ENCODE peak calls at places on chromosomes 11 and 22, in eight cellular contexts. W, B, Y, D, X, L, V and M are unnamed samples.

GRCh38 chr11:106621479-106621878 is 396.8 kb downstream of the GUCY1A2 start:
- DNase-seq in X (no peak), Y (no peak), W (no peak), L (no peak), D (no peak), V (no peak), B (no peak), M (no peak)

GRCh38 chr11:62004473-62004872 is 37.0 kb upstream of the FTH1 start:
- DNase-seq in D (peak; percentile 42), W (peak; percentile 69), V (no peak), X (no peak), Y (peak; percentile 47), L (no peak), B (peak; percentile 21), M (no peak)

GRCh38 chr11:118088531-118088930 is 1.8 kb upstream of the SMIM35 start:
- DNase-seq in B (no peak), V (peak; percentile 56), W (peak; percentile 33), X (no peak), D (no peak), L (peak; percentile 83), Y (no peak), M (no peak)

GRCh38 chr11:125591659-125592304 is 870 bp upstream of the STT3A start:
- DNase-seq in W (peak; percentile 30), V (peak; percentile 37), D (no peak), X (peak; percentile 11), B (peak; percentile 21), Y (peak; percentile 25), L (peak; percentile 67), M (no peak)

GRCh38 chr22:47442821-47443220 is 680.4 kb downstream of the TBC1D22A start:
- DNase-seq in D (no peak), L (no peak), B (no peak), W (no peak), V (no peak), Y (no peak), X (no peak), M (no peak)

GRCh38 chr11:45314900-45315299 is 28.8 kb upstream of the SYT13 start:
- DNase-seq in Y (no peak), B (no peak), X (no peak), D (no peak), W (no peak), V (no peak), L (no peak), M (no peak)

GRCh38 chr11:71305451-71306125 is 53.2 kb upstream of the SHANK2 start:
- DNase-seq in D (no peak), Y (no peak), L (peak; percentile 15), V (peak; percentile 22), W (no peak), B (no peak), X (no peak), M (no peak)

GRCh38 chr11:67118059-67118766 is 850 bp upstream of the KDM2A start:
- DNase-seq in D (no peak), B (no peak), W (peak; percentile 47), L (peak; percentile 70), V (peak; percentile 48), Y (peak; percentile 48), X (peak; percentile 43), M (no peak)

GRCh38 chr11:67452141-67452952 is at the start of gene GPR152:
- DNase-seq in X (peak; percentile 42), L (no peak), D (no peak), V (peak; percentile 81), Y (peak; percentile 61), W (no peak), B (no peak), M (no peak)

GRCh38 chr11:108751444-108751843 is 86.6 kb downstream of the DDX10 start:
- DNase-seq in V (no peak), L (no peak), X (no peak), B (no peak), D (no peak), Y (no peak), W (no peak), M (no peak)

DNA sequence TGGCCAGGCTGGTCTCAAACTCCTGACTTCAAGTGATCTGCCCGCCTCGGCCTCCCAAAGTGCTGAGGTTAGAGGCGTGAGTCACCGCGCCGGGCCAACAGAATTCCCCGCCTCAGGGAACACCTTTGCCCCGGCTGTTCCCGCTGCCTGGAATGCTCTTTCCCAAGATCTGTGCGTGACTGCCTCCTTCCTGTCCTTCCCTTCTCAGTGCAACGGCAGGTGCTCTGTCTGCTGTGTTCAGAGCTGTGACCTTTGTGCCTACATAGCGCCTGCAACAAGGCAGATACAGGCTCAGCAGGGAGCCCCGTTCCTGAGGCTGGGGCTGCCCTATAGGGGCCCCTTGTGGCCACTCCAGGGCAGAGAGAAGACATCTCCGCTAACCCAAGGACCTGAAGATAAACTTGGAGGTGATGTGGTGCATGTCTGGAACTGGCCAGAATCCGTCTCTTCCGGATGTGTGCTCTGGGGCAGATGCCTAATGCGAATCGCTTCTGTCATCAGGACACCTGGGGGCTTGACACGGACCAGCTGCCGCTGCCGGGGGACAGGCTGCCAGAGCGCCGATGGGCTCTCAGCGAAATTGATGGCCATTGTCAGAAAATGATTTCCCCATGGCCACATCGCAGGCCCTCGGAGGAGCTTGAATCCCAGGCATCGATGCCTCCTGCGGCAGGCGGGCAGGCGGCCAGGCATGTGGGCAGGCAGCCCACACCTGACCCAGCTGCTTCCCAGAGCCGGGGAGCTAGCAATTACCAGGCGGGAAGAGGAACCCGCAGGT is 43.5 kb upstream of the TCF20 start:
- DNase-seq in Y (no peak), L (peak; percentile 76), B (no peak), W (no peak), D (no peak), V (peak; percentile 79), X (peak; percentile 53), M (no peak)
- TF ChIP-seq CTCF in Y (peak; percentile 16), L (peak; percentile 44), B (peak; percentile 52), W (no peak), D (peak; percentile 62), V (no peak), X (peak; percentile 21), M (peak; percentile 33)

GRCh38 chr22:19241593-19241906 is 50.0 kb downstream of the CLTCL1 start:
- DNase-seq in D (no peak), X (no peak), W (no peak), L (no peak), B (no peak), Y (no peak), V (no peak), M (no peak)
- H3K4me3 ChIP-seq in D (no peak overlapping the region), X (no peak overlapping the region), W (no peak overlapping the region), L (no peak overlapping the region), B (no peak overlapping the region), Y (no peak overlapping the region), V (no peak overlapping the region), M (no peak overlapping the region)

GRCh38 chr11:31110825-31111224 is 258.7 kb downstream of the DCDC1 start:
- DNase-seq in V (no peak), B (no peak), L (no peak), D (no peak), X (no peak), Y (no peak), W (no peak), M (no peak)
- TF ChIP-seq CTCF in V (no peak), B (no peak), L (no peak), D (no peak), X (no peak), Y (no peak), W (no peak), M (no peak)

GRCh38 chr11:130425156-130425555 is 3.3 kb downstream of the ADAMTS8 start:
- DNase-seq in V (no peak), B (no peak), D (no peak), W (no peak), L (no peak), Y (no peak), X (no peak), M (no peak)

GRCh38 chr11:130427581-130428211 is 713 bp downstream of the ADAMTS8 start:
- DNase-seq in Y (no peak), X (no peak), L (no peak), W (no peak), V (no peak), D (no peak), B (peak; percentile 65), M (no peak)

GRCh38 chr11:130427049-130427388 is 1.4 kb downstream of the ADAMTS8 start:
- DNase-seq in Y (no peak), L (no peak), X (no peak), D (no peak), V (no peak), W (no peak), B (no peak), M (no peak)

GRCh38 chr11:130424613-130425140 is 3.7 kb downstream of the ADAMTS8 start:
- DNase-seq in W (no peak), D (no peak), L (no peak), Y (no peak), X (no peak), V (no peak), B (no peak), M (no peak)

GRCh38 chr11:130426223-130427048 is 2.0 kb downstream of the ADAMTS8 start:
- DNase-seq in W (no peak), L (no peak), V (no peak), Y (no peak), D (no peak), B (peak; percentile 66), X (peak; percentile 18), M (no peak)
- H3K4me3 ChIP-seq in W (peak overlapping the region; percentile 52), L (no peak overlapping the region), V (peak overlapping the region; percentile 52), Y (peak overlapping the region; percentile 63), D (peak overlapping the region; percentile 58), B (peak overlapping the region; percentile 56), X (no peak overlapping the region), M (no peak overlapping the region)

GRCh38 chr22:30210235-30210831 is 36.2 kb downstream of the LIF start:
- DNase-seq in L (no peak), W (no peak), D (no peak), X (peak; percentile 52), V (peak; percentile 70), B (peak; percentile 40), Y (no peak), M (no peak)

GRCh38 chr22:30214703-30215405 is 31.7 kb downstream of the LIF start:
- DNase-seq in W (no peak), L (no peak), V (no peak), X (no peak), B (no peak), D (no peak), Y (no peak), M (no peak)

GRCh38 chr22:30211124-30211820 is 35.3 kb downstream of the LIF start:
- DNase-seq in D (no peak), W (no peak), B (no peak), Y (no peak), X (no peak), L (no peak), V (no peak), M (no peak)

GRCh38 chr22:30212996-30213441 is 33.5 kb downstream of the LIF start:
- DNase-seq in Y (no peak), D (no peak), L (peak; percentile 63), V (no peak), X (no peak), B (no peak), W (no peak), M (no peak)

DNA sequence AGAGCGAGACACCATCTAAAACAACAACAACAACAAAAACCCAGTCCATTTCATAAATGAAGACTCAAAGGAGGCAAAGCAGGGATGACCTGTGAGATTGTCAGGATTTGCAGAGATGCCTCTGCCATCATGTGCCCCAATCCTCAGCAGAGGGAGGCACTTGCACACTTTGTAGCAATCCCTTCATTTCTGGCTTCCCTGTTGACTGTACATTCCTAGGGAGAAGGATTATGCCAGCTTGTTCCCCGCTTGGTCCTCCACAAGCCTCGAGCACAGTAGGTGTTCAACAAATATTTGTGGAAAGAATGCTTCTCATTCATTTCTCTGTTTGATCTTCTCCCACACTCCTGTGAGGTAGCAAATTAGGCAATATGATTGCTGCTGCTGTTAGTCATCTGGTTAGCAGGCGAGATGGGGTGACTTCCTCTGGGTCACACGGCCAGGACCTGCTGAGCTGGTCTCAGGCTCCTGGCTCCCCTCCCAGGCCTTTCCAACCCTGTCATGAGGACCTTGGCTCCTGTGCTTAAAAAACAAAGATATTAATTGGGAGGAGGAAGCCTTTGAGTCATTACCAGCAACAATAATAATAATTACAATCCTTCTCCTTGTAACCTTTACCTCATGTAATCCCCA is 34.1 kb downstream of the LIF start:
- DNase-seq in V (peak; percentile 87), D (peak; percentile 70), W (peak; percentile 81), L (peak; percentile 94), X (peak; percentile 72), B (no peak), Y (peak; percentile 69), M (peak; percentile 75)
- TF ChIP-seq CTCF in V (no peak), D (peak; percentile 14), W (no peak), L (no peak), X (no peak), B (no peak), Y (no peak), M (no peak)